ENCODE peak calls at places on chromosomes 13 and 19, in five cellular contexts. One of them, this sample, is unnamed.

GRCh38 chr19:54104998-54105715 is 2.5 kb downstream of the NDUFA3 start:
- DNase-seq in HCT116: no peak
- DNase-seq in hepatocyte: no peak
- DNase-seq in neural progenitor cell: no peak
- DNase-seq in GM23248: no peak
- DNase-seq in this sample: no peak

GRCh38 chr19:16825312-16826168 is 3.7 kb upstream of the SIN3B start:
- DNase-seq in HCT116: no peak
- DNase-seq in hepatocyte: peak
- DNase-seq in neural progenitor cell: peak
- DNase-seq in GM23248: peak
- DNase-seq in this sample: no peak

GRCh38 chr13:74289861-74290260 is 155.7 kb upstream of the KLF12 start:
- DNase-seq in HCT116: no peak
- DNase-seq in hepatocyte: no peak
- DNase-seq in neural progenitor cell: no peak
- DNase-seq in GM23248: no peak
- DNase-seq in this sample: no peak

GRCh38 chr13:41897126-41897525 is 63.8 kb downstream of the VWA8 start:
- DNase-seq in HCT116: no peak
- DNase-seq in hepatocyte: no peak
- DNase-seq in neural progenitor cell: no peak
- DNase-seq in GM23248: no peak
- DNase-seq in this sample: no peak

GRCh38 chr19:29714953-29715694 is at the start of gene C19orf12:
- DNase-seq in HCT116: no peak
- DNase-seq in hepatocyte: peak
- DNase-seq in neural progenitor cell: peak
- DNase-seq in GM23248: peak
- DNase-seq in this sample: peak

GRCh38 chr19:10402441-10403038 is 802 bp downstream of the CDC37 start:
- DNase-seq in HCT116: no peak
- DNase-seq in hepatocyte: peak
- DNase-seq in neural progenitor cell: peak
- DNase-seq in GM23248: peak
- DNase-seq in this sample: peak

GRCh38 chr13:27130223-27131015 is 41.2 kb downstream of the USP12 start:
- DNase-seq in HCT116: no peak
- DNase-seq in hepatocyte: no peak
- DNase-seq in neural progenitor cell: no peak
- DNase-seq in GM23248: peak
- DNase-seq in this sample: no peak

GRCh38 chr13:113411216-113412023 is 41.9 kb downstream of the ADPRHL1 start:
- DNase-seq in HCT116: peak
- DNase-seq in hepatocyte: peak
- DNase-seq in neural progenitor cell: peak
- DNase-seq in GM23248: peak
- DNase-seq in this sample: no peak

GRCh38 chr13:37534181-37534580 is 64.4 kb downstream of the POSTN start:
- DNase-seq in HCT116: no peak
- DNase-seq in hepatocyte: no peak
- DNase-seq in neural progenitor cell: no peak
- DNase-seq in GM23248: peak
- DNase-seq in this sample: no peak

GRCh38 chr19:18491995-18492953 is 29.6 kb downstream of the ELL start:
- DNase-seq in HCT116: no peak
- DNase-seq in hepatocyte: no peak
- DNase-seq in neural progenitor cell: no peak
- DNase-seq in GM23248: no peak
- DNase-seq in this sample: no peak

GRCh38 chr19:54129617-54129996 is 8.0 kb upstream of the CNOT3 start:
- DNase-seq in HCT116: no peak
- DNase-seq in hepatocyte: no peak
- DNase-seq in neural progenitor cell: no peak
- DNase-seq in GM23248: no peak
- DNase-seq in this sample: no peak

GRCh38 chr19:47471733-47472457 is at the start of gene SLC8A2:
- DNase-seq in HCT116: peak
- DNase-seq in hepatocyte: peak
- DNase-seq in neural progenitor cell: peak
- DNase-seq in GM23248: peak
- DNase-seq in this sample: peak

GRCh38 chr19:55348317-55349034 is 6.0 kb downstream of the COX6B2 start:
- DNase-seq in HCT116: no peak
- DNase-seq in hepatocyte: no peak
- DNase-seq in neural progenitor cell: peak
- DNase-seq in GM23248: no peak
- DNase-seq in this sample: no peak

GRCh38 chr19:6530385-6531162 is at the start of gene TNFSF9:
- DNase-seq in HCT116: peak
- DNase-seq in hepatocyte: peak
- DNase-seq in neural progenitor cell: peak
- DNase-seq in GM23248: peak
- DNase-seq in this sample: peak

GRCh38 chr13:103140001-103140671 is 73.9 kb upstream of the SLC10A2 start:
- DNase-seq in HCT116: peak
- DNase-seq in hepatocyte: peak
- DNase-seq in neural progenitor cell: peak
- DNase-seq in GM23248: peak
- DNase-seq in this sample: peak

GRCh38 chr13:73857106-73857505 is 277.1 kb downstream of the KLF12 start:
- DNase-seq in HCT116: no peak
- DNase-seq in hepatocyte: no peak
- DNase-seq in neural progenitor cell: no peak
- DNase-seq in GM23248: no peak
- DNase-seq in this sample: no peak

GRCh38 chr13:20891768-20892167 is 10.8 kb downstream of the XPO4 start:
- DNase-seq in HCT116: no peak
- DNase-seq in hepatocyte: no peak
- DNase-seq in neural progenitor cell: no peak
- DNase-seq in GM23248: no peak
- DNase-seq in this sample: no peak

GRCh38 chr13:75715598-75716523 is 79.7 kb downstream of the LMO7 start:
- DNase-seq in HCT116: no peak
- DNase-seq in hepatocyte: no peak
- DNase-seq in neural progenitor cell: no peak
- DNase-seq in GM23248: no peak
- DNase-seq in this sample: no peak

GRCh38 chr13:51803422-51804294 is at the start of gene DHRS12:
- DNase-seq in HCT116: peak
- DNase-seq in hepatocyte: peak
- DNase-seq in neural progenitor cell: peak
- DNase-seq in GM23248: peak
- DNase-seq in this sample: peak

GRCh38 chr19:53977991-53978731 is 13.3 kb upstream of the CACNG6 start:
- DNase-seq in HCT116: peak
- DNase-seq in hepatocyte: peak
- DNase-seq in neural progenitor cell: peak
- DNase-seq in GM23248: peak
- DNase-seq in this sample: no peak

GRCh38 chr13:91381371-91381770 is 17.1 kb upstream of the GPC5 start:
- DNase-seq in HCT116: no peak
- DNase-seq in hepatocyte: peak
- DNase-seq in neural progenitor cell: peak
- DNase-seq in GM23248: peak
- DNase-seq in this sample: peak

GRCh38 chr13:28046981-28047380 is 53.4 kb downstream of the FLT3 start:
- DNase-seq in HCT116: no peak
- DNase-seq in hepatocyte: no peak
- DNase-seq in neural progenitor cell: no peak
- DNase-seq in GM23248: peak
- DNase-seq in this sample: no peak

GRCh38 chr19:3969435-3970312 is 1.2 kb downstream of the DAPK3 start:
- DNase-seq in HCT116: no peak
- DNase-seq in hepatocyte: peak
- DNase-seq in neural progenitor cell: peak
- DNase-seq in GM23248: peak
- DNase-seq in this sample: no peak

GRCh38 chr13:45046445-45046844 is 57.1 kb downstream of the GPALPP1 start:
- DNase-seq in HCT116: no peak
- DNase-seq in hepatocyte: no peak
- DNase-seq in neural progenitor cell: no peak
- DNase-seq in GM23248: no peak
- DNase-seq in this sample: no peak

GRCh38 chr13:82758056-82758455 is 1124.2 kb downstream of the SLITRK1 start:
- DNase-seq in HCT116: peak
- DNase-seq in hepatocyte: peak
- DNase-seq in neural progenitor cell: peak
- DNase-seq in GM23248: peak
- DNase-seq in this sample: no peak

GRCh38 chr19:15915109-15915508 is 17.2 kb upstream of the CYP4F2 start:
- DNase-seq in HCT116: no peak
- DNase-seq in hepatocyte: no peak
- DNase-seq in neural progenitor cell: no peak
- DNase-seq in GM23248: no peak
- DNase-seq in this sample: no peak

GRCh38 chr19:53507523-53508442 is 30.2 kb upstream of the ZNF331 start:
- DNase-seq in HCT116: no peak
- DNase-seq in hepatocyte: peak
- DNase-seq in neural progenitor cell: no peak
- DNase-seq in GM23248: no peak
- DNase-seq in this sample: no peak

GRCh38 chr19:28874742-28875141 is 338.2 kb downstream of the UQCRFS1 start:
- DNase-seq in HCT116: no peak
- DNase-seq in hepatocyte: no peak
- DNase-seq in neural progenitor cell: no peak
- DNase-seq in GM23248: no peak
- DNase-seq in this sample: no peak

GRCh38 chr13:113552079-113552478 is 32.5 kb upstream of the TFDP1 start:
- DNase-seq in HCT116: no peak
- DNase-seq in hepatocyte: no peak
- DNase-seq in neural progenitor cell: no peak
- DNase-seq in GM23248: no peak
- DNase-seq in this sample: no peak

GRCh38 chr19:459724-460511 is 915 bp downstream of the SHC2 start:
- DNase-seq in HCT116: no peak
- DNase-seq in hepatocyte: peak
- DNase-seq in neural progenitor cell: peak
- DNase-seq in GM23248: peak
- DNase-seq in this sample: no peak

GRCh38 chr19:18156841-18157464 is 4.0 kb downstream of the PIK3R2 start:
- DNase-seq in HCT116: peak
- DNase-seq in hepatocyte: peak
- DNase-seq in neural progenitor cell: no peak
- DNase-seq in GM23248: peak
- DNase-seq in this sample: no peak

DNA sequence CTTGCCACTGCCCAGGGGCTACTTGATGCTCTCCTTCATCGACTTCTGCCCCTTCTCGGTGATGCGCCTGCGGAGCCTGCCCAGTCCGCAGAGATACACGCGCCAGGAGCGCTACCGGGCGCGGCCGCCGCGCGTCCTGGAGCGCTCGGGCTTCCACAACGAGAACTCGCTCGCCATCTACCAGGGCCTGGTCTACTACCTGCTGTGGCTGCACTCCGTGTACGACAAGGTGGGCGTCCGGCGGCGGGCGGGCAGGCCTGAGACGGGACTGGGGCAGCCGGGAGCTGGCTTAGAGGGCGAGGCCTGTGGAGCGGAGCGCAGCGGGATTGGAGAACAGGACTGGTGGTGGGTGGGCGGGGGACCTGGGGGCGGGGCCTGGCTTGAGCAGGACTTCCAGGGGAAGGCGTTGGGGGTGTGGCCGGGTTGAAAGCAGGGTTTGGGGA is 12.7 kb upstream of the PSMD8 start:
- DNase-seq in HCT116: peak
- DNase-seq in hepatocyte: peak
- DNase-seq in neural progenitor cell: peak
- DNase-seq in GM23248: peak
- DNase-seq in this sample: peak
- H3K27ac ChIP-seq in HCT116: peak
- H3K27ac ChIP-seq in hepatocyte: no peak
- H3K27ac ChIP-seq in neural progenitor cell: no peak
- H3K27ac ChIP-seq in GM23248: no peak
- H3K27ac ChIP-seq in this sample: no peak

DNA sequence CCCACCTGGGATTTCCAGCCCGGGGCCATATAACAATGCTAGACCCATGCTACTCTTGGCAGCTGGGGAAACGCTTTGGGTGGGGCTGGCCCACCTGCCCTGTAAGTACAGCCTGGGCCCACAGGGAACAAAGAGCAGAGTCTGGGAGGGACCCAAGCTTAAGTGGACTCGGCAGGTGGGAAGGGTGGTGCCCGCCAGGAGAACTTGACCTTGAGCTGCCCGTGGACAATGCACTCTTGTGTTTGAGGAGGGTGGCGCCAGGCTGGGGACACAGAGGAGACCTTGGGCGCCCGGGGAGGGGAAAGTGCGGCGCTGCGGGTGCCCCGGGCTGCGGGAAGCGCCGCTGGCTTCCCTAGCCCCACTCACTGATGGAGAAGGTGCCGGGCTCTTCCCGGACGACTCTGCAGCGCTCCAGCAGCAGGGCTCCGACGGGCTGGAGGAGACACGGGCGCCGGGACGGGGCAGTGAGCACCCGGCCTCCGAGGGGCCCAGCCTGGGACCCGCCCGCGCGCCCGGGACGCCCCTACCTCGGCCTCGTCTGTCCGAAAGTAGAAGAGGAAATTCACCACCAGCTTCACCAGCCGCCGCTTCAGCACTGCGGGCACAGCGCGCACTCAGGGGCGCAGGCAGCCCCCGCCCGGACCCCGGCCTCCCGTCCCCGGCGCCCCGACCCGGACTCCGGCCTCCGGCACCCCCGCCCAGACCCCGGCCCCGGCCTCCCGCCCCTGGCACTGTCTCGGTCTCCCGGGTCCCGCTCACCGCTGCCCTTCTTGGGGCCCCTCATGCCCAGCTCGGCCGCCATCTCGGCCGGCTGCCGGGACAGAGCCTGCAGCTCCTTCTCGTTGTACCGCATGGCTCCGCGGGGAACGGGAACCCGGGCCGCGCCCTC is 489 bp downstream of the PLEKHJ1 start:
- DNase-seq in HCT116: no peak
- DNase-seq in hepatocyte: peak
- DNase-seq in neural progenitor cell: peak
- DNase-seq in GM23248: peak
- DNase-seq in this sample: peak
- TF ChIP-seq EZH2phosphoT487 in HCT116: no peak
- TF ChIP-seq EZH2phosphoT487 in hepatocyte: no peak
- TF ChIP-seq EZH2phosphoT487 in neural progenitor cell: no peak
- TF ChIP-seq EZH2phosphoT487 in GM23248: no peak
- TF ChIP-seq EZH2phosphoT487 in this sample: no peak

GRCh38 chr19:50173144-50173543 is 10.1 kb upstream of the IZUMO2 start:
- DNase-seq in HCT116: no peak
- DNase-seq in hepatocyte: peak
- DNase-seq in neural progenitor cell: no peak
- DNase-seq in GM23248: no peak
- DNase-seq in this sample: no peak
- H3K27ac ChIP-seq in HCT116: no peak
- H3K27ac ChIP-seq in hepatocyte: peak
- H3K27ac ChIP-seq in neural progenitor cell: no peak
- H3K27ac ChIP-seq in GM23248: no peak
- H3K27ac ChIP-seq in this sample: no peak

DNA sequence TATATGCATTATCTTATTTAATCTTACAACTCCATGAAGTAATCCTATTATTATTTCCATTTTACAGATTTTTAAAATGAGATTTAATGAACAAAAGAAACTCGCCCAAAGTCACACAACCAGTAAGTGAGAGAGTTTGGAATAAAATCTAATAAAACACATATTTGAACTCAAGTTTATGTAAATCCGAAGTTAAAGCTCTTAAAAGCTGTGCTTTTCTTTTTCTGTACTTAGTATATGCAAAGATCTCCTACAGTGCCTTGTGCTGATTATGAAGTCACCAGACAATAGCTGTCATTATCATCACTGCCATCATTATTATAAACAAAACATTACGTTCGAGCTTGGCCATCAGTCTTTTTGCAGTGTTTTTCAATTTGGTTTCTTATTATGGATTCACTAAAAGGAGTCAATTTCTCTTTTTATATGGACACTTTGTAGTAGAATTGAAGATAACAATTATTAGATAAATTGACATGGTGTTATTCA is 29.7 kb upstream of the ENOX1 start:
- DNase-seq in HCT116: no peak
- DNase-seq in hepatocyte: no peak
- DNase-seq in neural progenitor cell: no peak
- DNase-seq in GM23248: no peak
- DNase-seq in this sample: no peak
- TF ChIP-seq EZH2phosphoT487 in HCT116: no peak
- TF ChIP-seq EZH2phosphoT487 in hepatocyte: no peak
- TF ChIP-seq EZH2phosphoT487 in neural progenitor cell: no peak
- TF ChIP-seq EZH2phosphoT487 in GM23248: no peak
- TF ChIP-seq EZH2phosphoT487 in this sample: no peak